ENCODE peak calls at places on chromosomes 3 and 15, in five cellular contexts. S is PC-9, Q is coronary artery, F is NT2/D1, L is AG04450. U is an unnamed sample.
A peak's percentile ranks its signal among the peaks of the same experiment; 100 is the strongest.

GRCh38 chr15:91710072-91710471 is 143.4 kb upstream of the SLCO3A1 start:
- DNase-seq in L (no peak), S (peak; percentile 80), Q (no peak), F (no peak), U (no peak)

GRCh38 chr3:66153961-66154923 is 66.6 kb upstream of the SLC25A26 start:
- DNase-seq in F (no peak), S (no peak), Q (no peak), L (no peak), U (no peak)

GRCh38 chr3:133744241-133744640 is 2.0 kb upstream of the TF start:
- DNase-seq in L (no peak), S (no peak), Q (no peak), F (no peak), U (no peak)

GRCh38 chr3:71127463-71128243 is 455.9 kb downstream of the FOXP1 start:
- DNase-seq in Q (no peak), S (no peak), L (no peak), F (no peak), U (no peak)

GRCh38 chr3:160106905-160107861 is 118.0 kb upstream of the C3orf80 start:
- DNase-seq in Q (no peak), F (no peak), L (no peak), S (no peak), U (no peak)

GRCh38 chr3:52681610-52682009 is 4.1 kb downstream of the PBRM1 start:
- DNase-seq in F (no peak), L (no peak), Q (no peak), S (no peak), U (no peak)

GRCh38 chr15:42279234-42279723 is 6.0 kb upstream of the TMEM87A start:
- DNase-seq in L (no peak), Q (no peak), F (no peak), S (no peak), U (no peak)

GRCh38 chr3:60104045-60104444 is 1054.2 kb upstream of the CFAP20DC start:
- DNase-seq in L (no peak), F (no peak), S (no peak), Q (no peak), U (no peak)

GRCh38 chr3:40924559-40925058 is 274.7 kb upstream of the CTNNB1 start:
- DNase-seq in F (no peak), Q (no peak), L (no peak), S (no peak), U (no peak)

GRCh38 chr3:128609294-128609693 is 41.3 kb downstream of the RPN1 start:
- DNase-seq in S (no peak), Q (no peak), L (no peak), F (no peak), U (no peak)

GRCh38 chr3:128610671-128611070 is 39.9 kb downstream of the RPN1 start:
- DNase-seq in S (no peak), L (no peak), F (no peak), Q (no peak), U (no peak)

GRCh38 chr3:128605091-128606046 is 45.2 kb downstream of the RPN1 start:
- DNase-seq in Q (no peak), F (no peak), L (no peak), S (no peak), U (no peak)

GRCh38 chr3:128603811-128604447 is 46.7 kb downstream of the RPN1 start:
- DNase-seq in S (no peak), F (no peak), Q (no peak), L (no peak), U (no peak)

GRCh38 chr3:128607710-128608048 is 42.9 kb downstream of the RPN1 start:
- DNase-seq in S (no peak), L (no peak), F (no peak), Q (no peak), U (no peak)
- H3K4me3 ChIP-seq in S (no peak overlapping the region), L (peak overlapping the region; percentile 68), F (no peak overlapping the region), Q (peak overlapping the region; percentile 85), U (peak overlapping the region; percentile 42)

GRCh38 chr3:8847317-8847716 is 77.9 kb upstream of the OXTR start:
- DNase-seq in Q (no peak), L (no peak), S (no peak), F (no peak), U (no peak)
- H3K4me3 ChIP-seq in Q (no peak overlapping the region), L (no peak overlapping the region), S (no peak overlapping the region), F (no peak overlapping the region), U (no peak overlapping the region)

DNA sequence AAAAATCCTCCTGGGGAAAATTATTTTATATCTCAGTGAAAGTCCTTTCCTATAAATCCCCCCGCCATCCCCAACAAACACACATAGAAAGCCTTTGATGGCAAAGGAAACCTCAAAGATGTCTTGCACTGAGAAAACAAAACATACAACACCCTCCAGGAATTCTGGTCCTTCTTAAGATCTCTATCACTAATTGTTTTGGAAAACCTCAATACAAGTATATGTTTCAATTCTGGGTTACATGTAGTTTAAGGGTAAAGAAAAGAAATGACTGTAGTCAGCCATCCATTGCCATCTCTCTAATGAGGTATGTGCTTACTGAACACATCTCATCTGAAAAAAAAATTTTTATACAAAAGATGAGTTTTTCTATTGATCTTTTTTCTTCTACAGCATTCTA is 97.3 kb downstream of the FSIP1 start:
- DNase-seq in Q (no peak), L (no peak), S (no peak), F (no peak), U (no peak)
- H3K4me3 ChIP-seq in Q (no peak overlapping the region), L (no peak overlapping the region), S (no peak overlapping the region), F (no peak overlapping the region), U (no peak overlapping the region)

DNA sequence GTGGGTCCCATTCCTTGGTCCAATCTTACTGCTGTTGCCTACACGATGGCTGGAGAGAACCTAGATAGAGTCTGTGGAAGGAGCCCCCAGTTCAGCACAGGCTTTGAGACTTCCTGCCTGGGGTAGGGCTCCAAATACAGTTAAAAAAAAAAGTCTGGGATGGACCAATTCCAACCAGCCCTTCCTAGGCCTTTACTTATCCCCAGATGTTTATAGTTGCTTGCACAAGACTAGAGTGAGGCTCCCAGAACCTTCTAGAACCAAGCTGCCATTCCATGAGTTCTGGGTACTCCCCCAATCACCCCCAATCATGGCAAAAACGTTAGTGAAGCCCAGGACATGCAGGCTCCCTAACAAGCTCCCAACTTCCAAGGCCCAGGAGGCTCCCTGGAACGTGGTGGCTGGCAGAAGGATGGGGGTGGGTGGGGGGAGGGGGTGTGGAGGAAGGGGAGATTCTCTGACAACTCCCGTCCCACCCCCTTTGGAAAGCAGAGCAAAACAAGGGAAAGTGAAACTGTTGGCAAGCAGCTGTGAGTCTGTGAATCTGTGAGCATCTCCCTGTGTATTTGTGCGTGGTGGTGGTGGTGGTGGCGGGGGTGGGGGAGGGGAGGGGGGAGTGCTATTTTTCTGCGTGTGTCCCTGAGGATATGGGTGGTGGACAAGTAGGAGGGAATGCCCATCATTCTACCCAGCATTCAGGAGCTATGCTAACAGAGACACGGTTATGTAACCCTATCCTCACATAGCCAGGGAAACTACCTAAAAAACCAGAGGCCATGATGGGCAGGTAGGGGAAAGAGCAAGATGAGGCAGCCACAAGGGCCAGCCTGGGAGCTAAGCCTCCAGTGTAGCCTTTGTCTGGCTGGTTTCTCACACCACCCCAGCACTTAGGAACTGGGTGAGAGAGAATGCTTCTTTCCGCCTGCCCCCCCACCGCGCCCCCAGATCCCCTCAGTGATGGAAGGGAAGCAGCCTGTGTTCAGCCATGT is 2.0 kb downstream of the MST1R start:
- DNase-seq in Q (no peak), F (no peak), S (peak; percentile 51), L (no peak), U (no peak)
- H3K4me3 ChIP-seq in Q (no peak overlapping the region), F (no peak overlapping the region), S (peak overlapping the region; percentile 87), L (no peak overlapping the region), U (no peak overlapping the region)

GRCh38 chr3:144380832-144381231 is 409.2 kb downstream of the DIPK2A start:
- DNase-seq in Q (no peak), F (no peak), L (no peak), S (no peak), U (no peak)
- H3K4me3 ChIP-seq in Q (no peak overlapping the region), F (no peak overlapping the region), L (no peak overlapping the region), S (no peak overlapping the region), U (no peak overlapping the region)

DNA sequence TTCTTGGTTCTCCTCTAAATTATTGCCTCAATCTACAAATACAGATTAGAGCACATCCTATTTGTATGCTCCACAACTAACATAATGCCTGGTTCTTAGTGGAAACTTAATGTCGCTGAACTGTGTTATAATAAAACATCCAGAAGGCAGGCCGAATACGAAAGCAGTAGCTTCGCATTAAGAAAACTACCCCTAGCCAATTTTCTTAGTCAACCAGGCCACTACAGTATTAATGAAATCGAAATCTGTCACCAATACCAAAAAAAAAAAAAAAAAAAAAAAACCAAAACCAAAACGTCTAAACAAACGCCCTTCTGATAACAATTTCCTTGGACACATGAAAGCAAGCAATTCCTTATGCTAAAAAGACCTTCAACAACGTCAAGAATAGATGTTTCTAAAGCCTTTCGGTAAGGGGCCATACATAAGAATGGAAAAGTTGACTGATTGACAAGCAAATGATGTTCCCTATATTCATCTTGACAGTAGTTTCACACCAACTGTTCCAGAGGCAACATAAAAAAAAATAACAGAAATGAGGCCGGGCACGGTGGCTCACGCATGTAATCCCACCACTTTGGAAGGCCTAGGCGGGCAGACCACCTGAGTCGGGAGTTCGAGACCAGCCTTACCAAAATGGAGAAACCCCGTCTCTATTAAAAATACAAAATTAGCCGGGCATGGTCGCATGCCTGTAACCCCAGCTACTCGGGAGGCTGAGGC is 1.3 kb downstream of the DENND6A start:
- DNase-seq in Q (no peak), L (no peak), F (no peak), S (no peak), U (no peak)
- H3K4me3 ChIP-seq in Q (peak overlapping the region; percentile 99), L (peak overlapping the region; percentile 78), F (peak overlapping the region; percentile 77), S (peak overlapping the region; percentile 65), U (peak overlapping the region; percentile 81)

DNA sequence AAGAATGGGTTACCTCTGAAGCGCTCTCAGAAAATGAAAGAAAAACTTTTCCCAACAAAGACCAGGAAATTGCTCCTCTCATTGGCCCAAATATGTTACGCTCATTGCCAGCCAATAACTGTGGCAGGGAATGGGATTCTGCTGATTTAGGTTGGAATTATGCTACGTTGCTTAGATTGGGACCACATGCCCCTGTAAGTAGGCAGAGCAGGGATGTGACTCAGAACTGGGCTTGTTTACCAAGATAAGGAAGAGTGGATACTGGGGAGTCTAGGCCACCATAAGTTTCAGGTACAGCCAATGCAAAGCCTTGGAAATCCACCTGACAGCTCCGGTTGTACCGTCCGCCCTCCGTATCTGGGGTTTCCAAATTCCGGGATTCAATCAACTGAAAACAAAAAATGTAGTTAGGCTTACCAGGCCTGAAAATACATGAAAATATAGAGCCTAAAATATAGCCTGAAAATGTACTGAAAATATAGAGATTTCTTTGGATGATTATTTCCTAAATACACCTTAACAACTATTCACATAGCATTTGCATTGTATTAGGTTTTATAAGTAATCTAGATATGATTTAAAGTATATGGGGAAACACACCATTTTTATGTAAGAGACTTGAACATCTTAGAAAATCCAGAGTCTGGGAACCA is 1.5 kb upstream of the TCF12 start:
- DNase-seq in S (no peak), Q (no peak), L (no peak), F (no peak), U (no peak)
- H3K4me3 ChIP-seq in S (no peak overlapping the region), Q (peak overlapping the region; percentile 99), L (peak overlapping the region; percentile 87), F (peak overlapping the region; percentile 59), U (no peak overlapping the region)

GRCh38 chr15:61449306-61449705 is 220.2 kb upstream of the RORA start:
- DNase-seq in L (no peak), Q (no peak), F (no peak), S (no peak), U (no peak)
- H3K4me3 ChIP-seq in L (no peak overlapping the region), Q (no peak overlapping the region), F (no peak overlapping the region), S (no peak overlapping the region), U (no peak overlapping the region)

GRCh38 chr15:80154336-80154735 is 1.5 kb downstream of the FAH start:
- DNase-seq in S (no peak), F (no peak), Q (no peak), L (no peak), U (no peak)
- H3K4me3 ChIP-seq in S (peak overlapping the region; percentile 60), F (no peak overlapping the region), Q (no peak overlapping the region), L (no peak overlapping the region), U (no peak overlapping the region)